ENCODE peak calls at places on chromosomes 5 and 9, in five cellular contexts. One of them, this sample, is unnamed. For H3K27me3, the result is how much of the 10 kb centered on the place peaks cover.

GRCh38 chr9:70868044-70868443 is 253.4 kb downstream of the TRPM3 start:
- DNase-seq in H9: no peak
- DNase-seq in naive thymus-derived CD4-positive, alpha-beta T cell: no peak
- DNase-seq in GM06990: no peak
- DNase-seq in AG04450: no peak
- DNase-seq in this sample: no peak

GRCh38 chr5:158484968-158485367 is 614.7 kb downstream of the EBF1 start:
- DNase-seq in naive thymus-derived CD4-positive, alpha-beta T cell: no peak
- DNase-seq in GM06990: no peak
- DNase-seq in AG04450: no peak
- DNase-seq in H9: no peak
- DNase-seq in this sample: no peak

GRCh38 chr5:10583663-10584572 is 20.0 kb downstream of the ANKRD33B start:
- DNase-seq in naive thymus-derived CD4-positive, alpha-beta T cell: no peak
- DNase-seq in AG04450: no peak
- DNase-seq in GM06990: no peak
- DNase-seq in H9: no peak
- DNase-seq in this sample: no peak

GRCh38 chr5:90548069-90548593 is 10.5 kb upstream of the ADGRV1 start:
- DNase-seq in GM06990: no peak
- DNase-seq in naive thymus-derived CD4-positive, alpha-beta T cell: no peak
- DNase-seq in H9: no peak
- DNase-seq in AG04450: no peak
- DNase-seq in this sample: no peak

GRCh38 chr9:136996361-136997281 is at the start of gene CLIC3:
- DNase-seq in H9: peak
- DNase-seq in GM06990: peak
- DNase-seq in naive thymus-derived CD4-positive, alpha-beta T cell: peak
- DNase-seq in AG04450: no peak
- DNase-seq in this sample: peak

GRCh38 chr5:71601222-71602026 is 14.3 kb downstream of the MCCC2 start:
- DNase-seq in H9: peak
- DNase-seq in GM06990: no peak
- DNase-seq in naive thymus-derived CD4-positive, alpha-beta T cell: peak
- DNase-seq in AG04450: peak
- DNase-seq in this sample: peak

GRCh38 chr9:110103257-110103656 is 104.7 kb downstream of the C9orf152 start:
- DNase-seq in naive thymus-derived CD4-positive, alpha-beta T cell: no peak
- DNase-seq in H9: no peak
- DNase-seq in AG04450: no peak
- DNase-seq in GM06990: no peak
- DNase-seq in this sample: no peak

GRCh38 chr9:107929439-107929838 is 439.9 kb upstream of the KLF4 start:
- DNase-seq in GM06990: no peak
- DNase-seq in AG04450: no peak
- DNase-seq in H9: no peak
- DNase-seq in naive thymus-derived CD4-positive, alpha-beta T cell: no peak
- DNase-seq in this sample: no peak

GRCh38 chr5:135821802-135822201 is 12.7 kb upstream of the SLC25A48 start:
- DNase-seq in AG04450: no peak
- DNase-seq in H9: no peak
- DNase-seq in GM06990: no peak
- DNase-seq in naive thymus-derived CD4-positive, alpha-beta T cell: no peak
- DNase-seq in this sample: no peak

GRCh38 chr5:167261309-167262100 is 1029.9 kb upstream of the WWC1 start:
- DNase-seq in AG04450: no peak
- DNase-seq in naive thymus-derived CD4-positive, alpha-beta T cell: no peak
- DNase-seq in H9: peak
- DNase-seq in GM06990: no peak
- DNase-seq in this sample: peak

GRCh38 chr5:107169871-107170270 is 500.9 kb downstream of the EFNA5 start:
- DNase-seq in H9: no peak
- DNase-seq in naive thymus-derived CD4-positive, alpha-beta T cell: no peak
- DNase-seq in GM06990: no peak
- DNase-seq in AG04450: no peak
- DNase-seq in this sample: no peak

GRCh38 chr5:124274949-124275348 is 471.5 kb downstream of the ZNF608 start:
- DNase-seq in GM06990: no peak
- DNase-seq in H9: no peak
- DNase-seq in naive thymus-derived CD4-positive, alpha-beta T cell: no peak
- DNase-seq in AG04450: no peak
- DNase-seq in this sample: no peak

GRCh38 chr9:13750061-13750460 is 470.6 kb upstream of the MPDZ start:
- DNase-seq in H9: no peak
- DNase-seq in AG04450: peak
- DNase-seq in GM06990: no peak
- DNase-seq in naive thymus-derived CD4-positive, alpha-beta T cell: no peak
- DNase-seq in this sample: no peak

GRCh38 chr5:166433679-166434078 is 1857.8 kb upstream of the WWC1 start:
- DNase-seq in H9: no peak
- DNase-seq in AG04450: no peak
- DNase-seq in GM06990: no peak
- DNase-seq in naive thymus-derived CD4-positive, alpha-beta T cell: no peak
- DNase-seq in this sample: no peak

GRCh38 chr5:175493260-175493659 is 14.9 kb downstream of the SFXN1 start:
- DNase-seq in H9: no peak
- DNase-seq in GM06990: no peak
- DNase-seq in naive thymus-derived CD4-positive, alpha-beta T cell: no peak
- DNase-seq in AG04450: no peak
- DNase-seq in this sample: no peak

GRCh38 chr5:157269165-157269671 is 3.3 kb downstream of the CYFIP2 start:
- DNase-seq in H9: peak
- DNase-seq in GM06990: no peak
- DNase-seq in AG04450: no peak
- DNase-seq in naive thymus-derived CD4-positive, alpha-beta T cell: no peak
- DNase-seq in this sample: peak

GRCh38 chr5:154444559-154445421 is 1.0 kb upstream of the SAP30L start:
- DNase-seq in GM06990: peak
- DNase-seq in AG04450: no peak
- DNase-seq in H9: peak
- DNase-seq in naive thymus-derived CD4-positive, alpha-beta T cell: peak
- DNase-seq in this sample: peak

GRCh38 chr5:134567651-134568338 is 42.3 kb downstream of the JADE2 start:
- DNase-seq in naive thymus-derived CD4-positive, alpha-beta T cell: no peak
- DNase-seq in H9: no peak
- DNase-seq in AG04450: no peak
- DNase-seq in GM06990: no peak
- DNase-seq in this sample: no peak

GRCh38 chr5:9401786-9402472 is 143.9 kb downstream of the SEMA5A start:
- DNase-seq in GM06990: no peak
- DNase-seq in AG04450: no peak
- DNase-seq in naive thymus-derived CD4-positive, alpha-beta T cell: no peak
- DNase-seq in H9: no peak
- DNase-seq in this sample: no peak

GRCh38 chr9:114124666-114125580 is 25.8 kb upstream of the KIF12 start:
- DNase-seq in GM06990: no peak
- DNase-seq in H9: no peak
- DNase-seq in naive thymus-derived CD4-positive, alpha-beta T cell: no peak
- DNase-seq in AG04450: no peak
- DNase-seq in this sample: peak

GRCh38 chr5:37900692-37901091 is 60.9 kb upstream of the GDNF start:
- DNase-seq in H9: peak
- DNase-seq in GM06990: no peak
- DNase-seq in naive thymus-derived CD4-positive, alpha-beta T cell: no peak
- DNase-seq in AG04450: no peak
- DNase-seq in this sample: no peak

GRCh38 chr9:13386935-13387667 is 107.6 kb upstream of the MPDZ start:
- DNase-seq in GM06990: no peak
- DNase-seq in AG04450: no peak
- DNase-seq in naive thymus-derived CD4-positive, alpha-beta T cell: no peak
- DNase-seq in H9: no peak
- DNase-seq in this sample: no peak

GRCh38 chr9:96294146-96294545 is 7.8 kb downstream of the HSD17B3 start:
- DNase-seq in naive thymus-derived CD4-positive, alpha-beta T cell: no peak
- DNase-seq in AG04450: no peak
- DNase-seq in H9: no peak
- DNase-seq in GM06990: no peak
- DNase-seq in this sample: no peak

GRCh38 chr9:107869111-107869510 is 379.5 kb upstream of the KLF4 start:
- DNase-seq in H9: no peak
- DNase-seq in AG04450: no peak
- DNase-seq in GM06990: no peak
- DNase-seq in naive thymus-derived CD4-positive, alpha-beta T cell: no peak
- DNase-seq in this sample: no peak

GRCh38 chr5:16936150-16937022 is at the start of gene MYO10:
- DNase-seq in naive thymus-derived CD4-positive, alpha-beta T cell: peak
- DNase-seq in AG04450: peak
- DNase-seq in GM06990: peak
- DNase-seq in H9: peak
- DNase-seq in this sample: no peak

GRCh38 chr5:16937023-16937379 is 913 bp upstream of the MYO10 start:
- DNase-seq in H9: no peak
- DNase-seq in AG04450: no peak
- DNase-seq in naive thymus-derived CD4-positive, alpha-beta T cell: no peak
- DNase-seq in GM06990: no peak
- DNase-seq in this sample: no peak

GRCh38 chr5:16934669-16935068 is 1.4 kb downstream of the MYO10 start:
- DNase-seq in AG04450: no peak
- DNase-seq in naive thymus-derived CD4-positive, alpha-beta T cell: no peak
- DNase-seq in H9: no peak
- DNase-seq in GM06990: no peak
- DNase-seq in this sample: no peak

GRCh38 chr5:16934123-16934522 is 2.0 kb downstream of the MYO10 start:
- DNase-seq in H9: peak
- DNase-seq in naive thymus-derived CD4-positive, alpha-beta T cell: no peak
- DNase-seq in AG04450: peak
- DNase-seq in GM06990: peak
- DNase-seq in this sample: peak

DNA sequence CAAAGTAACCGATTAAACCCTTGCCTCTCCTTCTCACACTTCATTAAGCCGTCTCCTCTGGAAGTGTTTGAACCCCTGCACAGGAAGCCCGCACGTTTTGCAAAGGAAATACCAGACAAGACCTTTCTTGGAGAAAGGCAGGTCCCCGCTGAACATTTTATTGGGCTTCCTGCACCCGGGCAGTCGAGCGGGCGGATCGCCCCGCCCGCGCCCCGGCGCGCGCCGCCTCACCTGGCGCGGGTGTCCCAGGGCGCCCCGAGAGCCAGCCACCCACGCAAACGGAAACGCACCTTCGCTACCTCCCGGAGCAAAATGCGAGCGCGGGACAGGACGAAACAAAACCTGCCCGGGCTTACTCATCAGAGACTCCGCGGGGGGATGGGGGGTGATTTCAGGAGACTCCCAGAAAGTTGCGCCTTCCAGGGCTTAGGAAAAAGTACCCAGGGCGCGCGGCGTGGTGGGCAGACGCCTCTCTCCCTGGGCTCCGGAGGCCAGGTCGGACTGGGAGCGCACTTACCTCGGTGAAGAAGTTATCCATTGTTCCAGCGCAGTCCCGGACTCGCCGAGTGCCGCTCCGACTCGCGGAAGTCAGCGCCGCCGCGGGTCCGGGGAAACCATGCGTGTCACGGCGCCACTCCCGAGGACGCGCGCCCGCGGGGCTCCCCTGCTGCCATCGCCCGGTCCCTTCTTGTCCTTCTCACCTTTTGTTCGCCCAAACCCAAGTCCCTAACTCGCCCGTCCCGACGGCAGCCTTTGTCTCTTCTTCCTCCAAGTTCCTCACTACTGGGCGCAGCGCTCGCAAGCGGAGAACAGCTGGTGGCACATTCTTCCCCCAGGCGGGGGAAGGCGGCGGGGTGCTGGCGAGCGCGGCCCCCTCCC is 578 bp downstream of the MYO10 start:
- DNase-seq in GM06990: peak
- DNase-seq in AG04450: no peak
- DNase-seq in naive thymus-derived CD4-positive, alpha-beta T cell: peak
- DNase-seq in H9: peak
- DNase-seq in this sample: no peak
- H3K27me3 ChIP-seq in GM06990: under half
- H3K27me3 ChIP-seq in AG04450: under half
- H3K27me3 ChIP-seq in naive thymus-derived CD4-positive, alpha-beta T cell: under half
- H3K27me3 ChIP-seq in H9: under half
- H3K27me3 ChIP-seq in this sample: under half

DNA sequence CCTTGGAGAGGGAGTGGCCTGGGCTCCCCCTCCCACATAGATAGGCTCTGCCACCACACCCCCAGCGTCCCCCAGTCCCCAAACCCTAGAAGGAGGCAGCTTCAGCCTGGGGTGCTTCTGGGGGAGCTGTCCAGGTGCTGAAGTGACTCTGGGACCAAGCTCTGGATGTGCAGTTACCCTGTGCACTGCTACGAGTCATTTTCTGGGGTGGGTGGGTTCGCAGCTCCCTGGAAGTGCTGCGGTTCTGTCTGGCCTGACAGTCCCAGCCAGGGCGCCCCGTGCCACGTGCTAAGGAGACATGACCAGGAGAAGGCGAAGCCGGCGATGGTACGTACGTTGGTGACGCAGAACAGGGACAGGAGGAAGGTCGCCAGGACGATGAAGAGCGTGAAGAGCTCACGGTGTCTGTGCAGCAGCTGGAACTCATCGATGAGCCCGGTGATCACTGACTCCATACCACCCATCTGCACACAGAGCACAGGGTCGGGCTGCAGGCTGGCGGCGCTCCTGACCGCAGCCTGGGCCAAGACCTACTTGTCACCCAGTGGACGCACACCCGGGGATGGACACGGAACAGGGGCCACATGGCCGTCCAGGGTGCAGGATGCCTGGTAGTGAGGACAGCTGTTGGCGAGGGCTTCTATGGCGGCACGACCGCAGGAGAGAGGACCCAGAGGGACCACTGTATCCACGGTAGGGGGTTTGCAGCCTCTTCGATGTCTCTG is 35.7 kb downstream of the SLC6A3 start:
- DNase-seq in GM06990: no peak
- DNase-seq in H9: peak
- DNase-seq in naive thymus-derived CD4-positive, alpha-beta T cell: peak
- DNase-seq in AG04450: no peak
- DNase-seq in this sample: peak
- H3K27me3 ChIP-seq in GM06990: under half
- H3K27me3 ChIP-seq in H9: under half
- H3K27me3 ChIP-seq in naive thymus-derived CD4-positive, alpha-beta T cell: under half
- H3K27me3 ChIP-seq in AG04450: under half
- H3K27me3 ChIP-seq in this sample: under half

GRCh38 chr5:40271476-40271875 is 408.2 kb upstream of the PTGER4 start:
- DNase-seq in GM06990: no peak
- DNase-seq in H9: no peak
- DNase-seq in naive thymus-derived CD4-positive, alpha-beta T cell: no peak
- DNase-seq in AG04450: no peak
- DNase-seq in this sample: no peak
- H3K27me3 ChIP-seq in GM06990: under half
- H3K27me3 ChIP-seq in H9: under half
- H3K27me3 ChIP-seq in naive thymus-derived CD4-positive, alpha-beta T cell: under half
- H3K27me3 ChIP-seq in AG04450: under half
- H3K27me3 ChIP-seq in this sample: under half

DNA sequence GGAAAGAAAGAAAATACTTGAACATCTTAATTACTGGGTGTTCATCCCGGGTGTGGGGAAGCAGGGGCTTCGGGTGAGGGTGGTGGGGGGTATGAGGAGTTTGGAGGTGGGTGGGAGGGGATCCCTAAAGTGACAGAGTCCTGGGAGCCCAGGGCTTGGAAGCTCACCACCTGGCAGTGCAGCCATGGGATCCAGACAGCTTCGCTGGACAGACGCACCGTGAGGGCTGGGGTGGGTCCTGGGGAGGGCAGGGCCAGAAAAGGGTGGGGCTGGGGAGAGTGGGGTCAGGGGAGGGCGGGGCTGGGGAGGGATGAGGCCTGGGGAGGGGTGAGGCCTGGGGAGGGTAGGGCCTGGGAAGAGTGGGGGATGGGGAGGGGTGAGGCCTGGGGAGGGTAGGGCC is 127.5 kb upstream of the LPCAT1 start:
- DNase-seq in H9: no peak
- DNase-seq in GM06990: no peak
- DNase-seq in naive thymus-derived CD4-positive, alpha-beta T cell: no peak
- DNase-seq in AG04450: no peak
- DNase-seq in this sample: no peak
- H3K27me3 ChIP-seq in H9: under half
- H3K27me3 ChIP-seq in GM06990: under half
- H3K27me3 ChIP-seq in naive thymus-derived CD4-positive, alpha-beta T cell: under half
- H3K27me3 ChIP-seq in AG04450: under half
- H3K27me3 ChIP-seq in this sample: under half

GRCh38 chr5:74370168-74370567 is 270.4 kb downstream of the ENC1 start:
- DNase-seq in naive thymus-derived CD4-positive, alpha-beta T cell: no peak
- DNase-seq in GM06990: no peak
- DNase-seq in AG04450: no peak
- DNase-seq in H9: no peak
- DNase-seq in this sample: no peak
- H3K27me3 ChIP-seq in naive thymus-derived CD4-positive, alpha-beta T cell: under half
- H3K27me3 ChIP-seq in GM06990: under half
- H3K27me3 ChIP-seq in AG04450: under half
- H3K27me3 ChIP-seq in H9: under half
- H3K27me3 ChIP-seq in this sample: under half

This sample was measured in Karpas-422.